ENCODE peak calls at places on chromosomes 5 and 9, in eight cellular contexts. D, Z, Q, O, C, W, B and J are unnamed samples.

GRCh38 chr5:64766105-64766504 is 2.4 kb downstream of the SREK1IP1 start:
- DNase-seq in D (no peak), Z (no peak), Q (no peak), O (peak), C (no peak), W (no peak), B (peak), J (no peak)

GRCh38 chr9:124983698-124984097 is 42.8 kb upstream of the GOLGA1 start:
- DNase-seq in D (no peak), Z (no peak), Q (no peak), O (no peak), C (no peak), W (no peak), B (no peak), J (no peak)

GRCh38 chr5:31854181-31854624 is 215.3 kb downstream of the PDZD2 start:
- DNase-seq in D (no peak), Z (no peak), Q (no peak), O (peak), C (peak), W (peak), B (peak), J (no peak)

GRCh38 chr5:55993628-55994501 is 898 bp downstream of the IL6ST start:
- DNase-seq in D (no peak), Z (no peak), Q (no peak), O (peak), C (peak), W (no peak), B (no peak), J (no peak)

GRCh38 chr5:66363097-66363496 is 219.0 kb downstream of the SREK1 start:
- DNase-seq in D (no peak), Z (no peak), Q (no peak), O (no peak), C (no peak), W (no peak), B (no peak), J (no peak)

GRCh38 chr5:83551826-83552225 is 80.3 kb downstream of the VCAN start:
- DNase-seq in D (no peak), Z (no peak), Q (no peak), O (peak), C (no peak), W (no peak), B (no peak), J (no peak)

GRCh38 chr5:92944903-92945629 is 636.0 kb downstream of the NR2F1-AS1 start:
- DNase-seq in D (no peak), Z (no peak), Q (no peak), O (peak), C (peak), W (no peak), B (no peak), J (no peak)

GRCh38 chr5:74865799-74866652 is at the start of gene FAM169A:
- DNase-seq in D (no peak), Z (peak), Q (peak), O (peak), C (no peak), W (peak), B (peak), J (peak)

GRCh38 chr9:83937861-83938455 is 16.7 kb upstream of the KIF27 start:
- DNase-seq in D (no peak), Z (no peak), Q (no peak), O (peak), C (peak), W (no peak), B (peak), J (peak)

GRCh38 chr9:36492849-36493248 is 79.8 kb upstream of the MELK start:
- DNase-seq in D (no peak), Z (no peak), Q (no peak), O (peak), C (peak), W (no peak), B (no peak), J (no peak)

GRCh38 chr5:170411100-170411499 is 21.9 kb upstream of the KCNMB1 start:
- DNase-seq in D (no peak), Z (no peak), Q (no peak), O (no peak), C (no peak), W (no peak), B (no peak), J (no peak)

GRCh38 chr9:108787664-108788048 is 68.1 kb downstream of the ACTL7B start:
- DNase-seq in D (no peak), Z (no peak), Q (no peak), O (no peak), C (no peak), W (no peak), B (no peak), J (no peak)

GRCh38 chr5:120539471-120539870 is 75.4 kb downstream of the PRR16 start:
- DNase-seq in D (no peak), Z (no peak), Q (no peak), O (no peak), C (no peak), W (no peak), B (peak), J (no peak)

GRCh38 chr5:75736273-75736672 is 19.0 kb upstream of the POC5 start:
- DNase-seq in D (no peak), Z (no peak), Q (no peak), O (no peak), C (no peak), W (no peak), B (no peak), J (no peak)

GRCh38 chr9:130458027-130458803 is 13.5 kb downstream of the ASS1 start:
- DNase-seq in D (no peak), Z (no peak), Q (no peak), O (no peak), C (no peak), W (no peak), B (no peak), J (no peak)

GRCh38 chr9:134655591-134656333 is 14.2 kb downstream of the COL5A1 start:
- DNase-seq in D (no peak), Z (no peak), Q (peak), O (no peak), C (no peak), W (no peak), B (no peak), J (no peak)

GRCh38 chr9:132946624-132947295 is 2.3 kb upstream of the TSC1 start:
- DNase-seq in D (no peak), Z (no peak), Q (no peak), O (peak), C (no peak), W (no peak), B (peak), J (no peak)

GRCh38 chr9:119412399-119412798 is 43.2 kb upstream of the BRINP1 start:
- DNase-seq in D (no peak), Z (no peak), Q (no peak), O (no peak), C (peak), W (no peak), B (no peak), J (no peak)

GRCh38 chr9:38439291-38439915 is 15.1 kb upstream of the IGFBPL1 start:
- DNase-seq in D (no peak), Z (no peak), Q (no peak), O (no peak), C (no peak), W (no peak), B (no peak), J (no peak)

GRCh38 chr5:151862811-151863472 is 61.7 kb downstream of the GLRA1 start:
- DNase-seq in D (no peak), Z (no peak), Q (no peak), O (no peak), C (no peak), W (no peak), B (no peak), J (no peak)

GRCh38 chr9:110502842-110503241 is 76.7 kb downstream of the SVEP1 start:
- DNase-seq in D (no peak), Z (no peak), Q (no peak), O (peak), C (no peak), W (no peak), B (peak), J (no peak)